ENCODE peak calls at places on chromosomes 12 and 14, in six cellular contexts. W is SK-N-SH, E is H1, L is K562, G is HepG2, T is HCT116. J is an unnamed sample.

GRCh38 chr12:88703790-88704189 is 123.5 kb upstream of the KITLG start:
- DNase-seq in E (no peak), L (no peak), W (no peak), T (no peak), G (no peak), J (peak)

GRCh38 chr14:57889245-57889644 is 23.4 kb upstream of the SLC35F4 start:
- DNase-seq in E (no peak), L (no peak), G (no peak), W (no peak), T (no peak), J (no peak)

GRCh38 chr12:42326466-42327226 is 679 bp downstream of the PPHLN1 start:
- DNase-seq in E (no peak), G (peak), L (peak), T (no peak), W (peak), J (peak)

GRCh38 chr12:40240779-40241178 is 16.0 kb downstream of the LRRK2 start:
- DNase-seq in G (no peak), L (no peak), T (no peak), E (no peak), W (no peak), J (no peak)

GRCh38 chr12:124550123-124551089 is 17.0 kb downstream of the NCOR2 start:
- DNase-seq in G (no peak), L (no peak), E (no peak), T (no peak), W (no peak), J (no peak)

GRCh38 chr14:49982522-49982951 is 89.7 kb downstream of the ARF6 start:
- DNase-seq in E (no peak), T (no peak), W (no peak), L (no peak), G (no peak), J (no peak)

GRCh38 chr12:9925746-9926393 is 6.3 kb downstream of the CLEC2A start:
- DNase-seq in T (peak), W (peak), E (peak), L (peak), G (peak), J (peak)

GRCh38 chr14:50333010-50333409 is 20.9 kb downstream of the DMAC2L start:
- DNase-seq in L (no peak), E (no peak), T (no peak), W (no peak), G (no peak), J (peak)

GRCh38 chr12:19869413-19869812 is 430.1 kb downstream of the AEBP2 start:
- DNase-seq in L (no peak), E (no peak), T (no peak), W (no peak), G (no peak), J (no peak)

GRCh38 chr12:89840162-89840922 is 131.7 kb upstream of the ATP2B1 start:
- DNase-seq in E (no peak), L (no peak), W (no peak), G (no peak), T (no peak), J (no peak)

GRCh38 chr14:61472025-61472672 is 150.8 kb downstream of the PRKCH start:
- DNase-seq in G (peak), E (no peak), T (no peak), L (no peak), W (peak), J (no peak)

GRCh38 chr12:32549675-32550079 is 129.4 kb upstream of the DNM1L start:
- DNase-seq in T (no peak), W (no peak), E (no peak), G (no peak), L (no peak), J (no peak)

GRCh38 chr12:124805876-124806668 is 57.6 kb downstream of the SCARB1 start:
- DNase-seq in L (no peak), G (no peak), W (no peak), T (no peak), E (no peak), J (no peak)

GRCh38 chr12:8780389-8780788 is 42.0 kb upstream of the A2ML1 start:
- DNase-seq in L (peak), T (peak), W (peak), G (peak), E (no peak), J (peak)

GRCh38 chr12:132253698-132254480 is 75.5 kb downstream of the GALNT9 start:
- DNase-seq in T (no peak), L (no peak), G (no peak), W (no peak), E (no peak), J (no peak)

GRCh38 chr12:120994589-120995337 is 16.4 kb downstream of the HNF1A start:
- DNase-seq in T (peak), E (no peak), G (no peak), W (no peak), L (no peak), J (peak)

GRCh38 chr14:77542349-77543239 is 44.0 kb upstream of the ISM2 start:
- DNase-seq in W (no peak), L (no peak), G (no peak), T (no peak), E (no peak), J (no peak)

GRCh38 chr12:32116897-32117296 is 10.2 kb downstream of the BICD1 start:
- DNase-seq in E (no peak), L (no peak), T (no peak), G (no peak), W (no peak), J (no peak)

GRCh38 chr12:127245437-127245836 is 1021.5 kb upstream of the TMEM132C start:
- DNase-seq in L (no peak), W (no peak), G (no peak), E (no peak), T (no peak), J (no peak)

GRCh38 chr14:24395609-24396580 is 2.9 kb upstream of the NYNRIN start:
- DNase-seq in E (no peak), T (no peak), W (no peak), G (no peak), L (no peak), J (peak)

GRCh38 chr14:67547224-67547780 is 14.2 kb downstream of the PLEKHH1 start:
- DNase-seq in E (no peak), T (no peak), W (no peak), L (no peak), G (no peak), J (peak)

GRCh38 chr14:101813833-101814232 is 52.3 kb downstream of the PPP2R5C start:
- DNase-seq in T (no peak), W (no peak), E (no peak), L (no peak), G (no peak), J (no peak)

GRCh38 chr12:58774731-58775130 is 145.6 kb downstream of the LRIG3 start:
- DNase-seq in G (no peak), E (no peak), L (no peak), W (no peak), T (no peak), J (no peak)

GRCh38 chr12:20946732-20947131 is 136.2 kb downstream of the SLCO1B3 start:
- DNase-seq in T (peak), W (peak), G (peak), L (peak), E (no peak), J (peak)

GRCh38 chr14:93943930-93944329 is 16.8 kb downstream of the FAM181A start:
- DNase-seq in G (no peak), T (no peak), E (no peak), W (no peak), L (no peak), J (no peak)

GRCh38 chr12:127717293-127717692 is 549.7 kb upstream of the TMEM132C start:
- DNase-seq in L (no peak), W (no peak), E (no peak), T (no peak), G (no peak), J (no peak)

GRCh38 chr14:96154900-96155299 is 49.7 kb upstream of the BDKRB2 start:
- DNase-seq in G (no peak), T (no peak), L (no peak), W (no peak), E (no peak), J (no peak)

GRCh38 chr12:100199347-100200136 is 1.1 kb upstream of the ACTR6 start:
- DNase-seq in G (peak), T (peak), L (peak), W (peak), E (peak), J (peak)

GRCh38 chr14:22099942-22100763 is 426.5 kb upstream of the OR4E1 start:
- DNase-seq in W (peak), L (peak), E (peak), T (peak), G (peak), J (peak)

GRCh38 chr12:52022841-52023181 is 16.1 kb downstream of the TAMALIN start:
- DNase-seq in W (peak), G (peak), L (peak), T (no peak), E (no peak), J (peak)

DNA sequence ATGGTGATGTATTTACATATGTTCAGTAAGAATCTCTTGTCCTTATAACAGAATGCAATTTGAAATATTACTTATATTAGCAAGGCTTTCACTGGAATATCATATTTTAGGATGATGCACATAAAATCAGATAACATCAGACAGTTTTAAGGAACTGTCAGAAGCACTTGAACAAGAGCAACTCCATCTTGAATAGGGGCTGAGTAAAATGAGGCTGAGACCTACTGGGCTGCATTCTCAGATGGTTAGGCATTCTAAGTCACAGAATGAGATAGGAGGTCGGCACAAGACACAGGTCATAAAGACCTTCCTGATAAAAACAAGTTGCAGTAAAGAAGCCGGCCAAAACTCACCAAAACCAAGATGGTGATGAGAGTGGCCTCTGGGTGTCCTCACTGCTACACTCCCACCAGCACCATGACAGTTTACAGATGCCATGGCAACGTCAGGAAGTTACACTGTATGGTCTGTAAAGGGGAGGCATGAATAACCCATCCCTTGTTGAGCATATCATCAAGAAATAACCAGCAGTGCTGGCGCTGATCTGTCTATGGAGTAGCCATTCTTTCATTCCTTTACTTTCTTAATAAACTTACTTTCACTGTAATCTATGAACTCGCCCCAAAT is 27.6 kb upstream of the ETV6 start:
- DNase-seq in T (no peak), L (peak), G (peak), W (no peak), E (no peak), J (no peak)
- TF ChIP-seq JUND in T (no peak), L (no peak), G (no peak), W (no peak), E (no peak), J (no peak)

GRCh38 chr12:118082161-118082560 is 21.2 kb upstream of the WSB2 start:
- DNase-seq in L (no peak), T (no peak), W (no peak), G (no peak), E (no peak), J (no peak)
- TF ChIP-seq JUND in L (no peak), T (no peak), W (no peak), G (no peak), E (no peak), J (no peak)

GRCh38 chr14:27049611-27050172 is 451.9 kb upstream of the NOVA1 start:
- DNase-seq in W (no peak), T (no peak), G (no peak), L (no peak), E (no peak), J (no peak)

DNA sequence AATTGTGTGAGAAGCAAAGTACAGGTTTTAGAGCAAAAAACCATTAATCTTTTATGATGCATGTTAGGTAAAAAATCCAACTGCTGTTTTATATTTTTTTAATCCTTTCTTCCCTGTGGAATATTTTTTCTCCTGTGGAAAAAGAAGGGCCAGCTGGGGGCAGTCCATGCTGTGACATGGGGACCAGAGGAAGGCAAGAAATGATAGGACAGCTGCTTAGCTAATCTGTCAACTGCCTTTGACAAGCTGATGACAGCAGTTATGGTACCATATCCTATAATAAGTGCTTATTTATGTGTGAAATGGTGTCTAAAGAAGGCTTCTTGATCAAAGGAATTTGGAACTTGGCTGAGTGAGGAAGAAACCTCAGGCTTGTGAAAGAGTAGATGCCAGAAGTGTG is 452.4 kb upstream of the NOVA1 start:
- DNase-seq in E (no peak), L (no peak), G (no peak), W (no peak), T (no peak), J (no peak)
- TF ChIP-seq JUND in E (no peak), L (no peak), G (no peak), W (no peak), T (no peak), J (no peak)

DNA sequence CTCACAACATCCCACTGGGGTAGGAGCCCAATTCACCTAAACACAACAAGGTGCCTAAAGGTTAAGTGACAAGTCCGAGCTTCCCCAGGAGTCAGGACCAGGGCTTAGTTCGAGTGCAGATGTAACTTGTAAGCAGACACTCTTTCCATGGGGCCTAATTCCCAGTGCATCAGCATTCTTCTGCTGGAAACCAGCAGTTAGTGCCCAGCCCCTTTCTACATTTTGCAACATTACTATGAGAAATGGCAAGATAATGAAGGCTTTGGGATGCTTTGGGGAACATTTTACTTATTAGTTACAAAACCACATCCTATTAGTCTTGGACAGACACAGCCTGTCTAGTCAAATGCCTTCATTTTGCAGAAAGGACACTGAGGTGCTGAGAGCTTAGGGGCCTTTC is 179.8 kb downstream of the CALM1 start:
- DNase-seq in E (no peak), G (no peak), W (no peak), T (no peak), L (no peak), J (no peak)
- TF ChIP-seq JUND in E (no peak), G (no peak), W (no peak), T (no peak), L (no peak), J (no peak)

GRCh38 chr12:45585522-45586230 is 143.8 kb upstream of the ARID2 start:
- DNase-seq in T (no peak), W (no peak), G (no peak), E (no peak), L (no peak), J (no peak)
- TF ChIP-seq JUND in T (no peak), W (no peak), G (no peak), E (no peak), L (no peak), J (no peak)

GRCh38 chr12:119258149-119258548 is 76.4 kb upstream of the CCDC60 start:
- DNase-seq in T (no peak), G (no peak), L (no peak), E (no peak), W (no peak), J (no peak)

GRCh38 chr12:119262388-119262787 is 72.1 kb upstream of the CCDC60 start:
- DNase-seq in G (no peak), E (no peak), L (no peak), T (no peak), W (no peak), J (no peak)

DNA sequence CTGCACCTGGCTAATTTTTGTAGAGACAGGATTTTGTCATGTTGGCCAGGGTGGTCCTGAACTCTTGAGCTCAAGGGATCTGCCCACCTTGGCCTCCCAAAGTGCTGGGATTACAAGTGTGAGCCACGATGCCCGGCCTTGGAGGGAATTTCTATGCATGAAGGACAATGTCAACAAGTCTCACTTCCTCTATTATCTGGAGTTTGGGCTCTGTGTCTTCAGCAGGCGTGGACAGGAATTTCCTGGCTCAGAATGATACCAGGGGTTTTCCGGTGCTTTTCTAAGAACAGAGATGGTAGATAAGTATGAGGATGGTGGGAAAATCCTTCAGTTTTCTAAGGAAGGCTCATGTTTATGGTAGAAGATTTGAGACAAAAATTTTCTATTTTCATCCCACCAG is 75.0 kb upstream of the CCDC60 start:
- DNase-seq in L (no peak), E (no peak), T (no peak), G (no peak), W (no peak), J (no peak)
- TF ChIP-seq JUND in L (no peak), E (no peak), T (no peak), G (no peak), W (no peak), J (no peak)

J was measured in T47D.